ENCODE peak calls at places on chromosomes 4 and X, in nine cellular contexts. V, Y, N, J, T, A, D, M and L are unnamed samples.

GRCh38 chr4:86630629-86631028 is 36.5 kb downstream of the PTPN13 start:
- DNase-seq in V (no peak), Y (no peak), N (no peak), J (no peak), T (no peak), A (no peak), D (no peak), M (no peak), L (no peak)

GRCh38 chrX:70452143-70452733 is 7.6 kb downstream of the DLG3 start:
- DNase-seq in V (peak), Y (peak), N (no peak), J (peak), T (peak), A (peak), D (peak), M (peak), L (peak)

GRCh38 chr4:18439306-18439705 is 417.8 kb upstream of the LCORL start:
- DNase-seq in V (no peak), Y (no peak), N (no peak), J (no peak), T (no peak), A (no peak), D (no peak), M (no peak), L (no peak)

GRCh38 chr4:85776091-85776490 is 301.1 kb downstream of the ARHGAP24 start:
- DNase-seq in V (no peak), Y (peak), N (peak), J (no peak), T (no peak), A (no peak), D (no peak), M (no peak), L (peak)

GRCh38 chr4:105765690-105766407 is 57.3 kb downstream of the GSTCD start:
- DNase-seq in V (no peak), Y (no peak), N (peak), J (no peak), T (peak), A (no peak), D (no peak), M (no peak), L (peak)

GRCh38 chr4:48030470-48030869 is 13.9 kb downstream of the NIPAL1 start:
- DNase-seq in V (no peak), Y (no peak), N (no peak), J (no peak), T (no peak), A (no peak), D (no peak), M (no peak), L (peak)

GRCh38 chrX:111170017-111170416 is 74.0 kb downstream of the PAK3 start:
- DNase-seq in V (no peak), Y (no peak), N (peak), J (no peak), T (no peak), A (no peak), D (no peak), M (no peak), L (no peak)

GRCh38 chrX:122703762-122704161 is 480.3 kb upstream of the GRIA3 start:
- DNase-seq in V (no peak), Y (no peak), N (peak), J (no peak), T (peak), A (no peak), D (no peak), M (no peak), L (peak)

GRCh38 chr4:186137193-186137792 is 32.8 kb downstream of the FAM149A start:
- DNase-seq in V (no peak), Y (peak), N (peak), J (peak), T (peak), A (no peak), D (no peak), M (no peak), L (peak)

GRCh38 chr4:8723222-8723980 is 130.8 kb downstream of the CPZ start:
- DNase-seq in V (no peak), Y (no peak), N (no peak), J (no peak), T (no peak), A (peak), D (no peak), M (peak), L (no peak)

GRCh38 chr4:88522702-88523324 is 763 bp downstream of the PYURF start:
- DNase-seq in V (peak), Y (peak), N (peak), J (peak), T (peak), A (peak), D (peak), M (peak), L (peak)

GRCh38 chr4:148442830-148443549 is 776 bp upstream of the NR3C2 start:
- DNase-seq in V (no peak), Y (peak), N (no peak), J (no peak), T (no peak), A (no peak), D (peak), M (peak), L (peak)

GRCh38 chrX:71859637-71860036 is 51.0 kb upstream of the NHSL2 start:
- DNase-seq in V (no peak), Y (peak), N (peak), J (peak), T (peak), A (no peak), D (no peak), M (no peak), L (peak)

GRCh38 chr4:110510955-110511544 is 35.1 kb downstream of the ENPEP start:
- DNase-seq in V (peak), Y (peak), N (peak), J (peak), T (peak), A (no peak), D (no peak), M (no peak), L (peak)

GRCh38 chr4:131091896-131092295 is 1995.9 kb downstream of the C4orf33 start:
- DNase-seq in V (no peak), Y (peak), N (peak), J (peak), T (peak), A (no peak), D (no peak), M (no peak), L (peak)

GRCh38 chr4:3750334-3750733 is 15.9 kb upstream of the ADRA2C start:
- DNase-seq in V (no peak), Y (no peak), N (no peak), J (no peak), T (no peak), A (no peak), D (no peak), M (no peak), L (no peak)

GRCh38 chrX:40177942-40178715 is 80.4 kb upstream of the BCOR start:
- DNase-seq in V (no peak), Y (no peak), N (no peak), J (no peak), T (no peak), A (no peak), D (no peak), M (no peak), L (no peak)

GRCh38 chrX:119093991-119094741 is 21.4 kb downstream of the CT47C1 start:
- DNase-seq in V (no peak), Y (no peak), N (peak), J (no peak), T (peak), A (no peak), D (no peak), M (no peak), L (no peak)

GRCh38 chr4:56424697-56425514 is 10.5 kb downstream of the PPAT start:
- DNase-seq in V (peak), Y (peak), N (peak), J (peak), T (peak), A (no peak), D (peak), M (no peak), L (peak)

GRCh38 chr4:128310266-128310697 is 22.7 kb upstream of the PGRMC2 start:
- DNase-seq in V (no peak), Y (peak), N (no peak), J (no peak), T (peak), A (peak), D (no peak), M (no peak), L (peak)

GRCh38 chr4:98558770-98559169 is 99.6 kb downstream of the TSPAN5 start:
- DNase-seq in V (no peak), Y (no peak), N (no peak), J (no peak), T (no peak), A (no peak), D (no peak), M (no peak), L (no peak)

GRCh38 chr4:41135761-41136160 is 78.6 kb downstream of the APBB2 start:
- DNase-seq in V (no peak), Y (no peak), N (no peak), J (peak), T (no peak), A (no peak), D (no peak), M (no peak), L (no peak)

GRCh38 chr4:139177888-139178609 is 1.0 kb upstream of the ELF2 start:
- DNase-seq in V (peak), Y (peak), N (peak), J (peak), T (peak), A (peak), D (peak), M (peak), L (peak)

GRCh38 chr4:149347139-149347538 is 468.5 kb downstream of the IQCM start:
- DNase-seq in V (no peak), Y (no peak), N (no peak), J (no peak), T (no peak), A (no peak), D (no peak), M (no peak), L (peak)

GRCh38 chrX:41118156-41118555 is 32.9 kb downstream of the USP9X start:
- DNase-seq in V (no peak), Y (no peak), N (no peak), J (peak), T (no peak), A (no peak), D (no peak), M (no peak), L (no peak)

GRCh38 chrX:123976671-123977316 is 15.3 kb downstream of the STAG2 start:
- DNase-seq in V (no peak), Y (no peak), N (peak), J (no peak), T (peak), A (no peak), D (no peak), M (no peak), L (peak)

GRCh38 chr4:56389558-56389957 is 2.3 kb upstream of the AASDH start:
- DNase-seq in V (no peak), Y (no peak), N (no peak), J (peak), T (no peak), A (no peak), D (no peak), M (no peak), L (no peak)

DNA sequence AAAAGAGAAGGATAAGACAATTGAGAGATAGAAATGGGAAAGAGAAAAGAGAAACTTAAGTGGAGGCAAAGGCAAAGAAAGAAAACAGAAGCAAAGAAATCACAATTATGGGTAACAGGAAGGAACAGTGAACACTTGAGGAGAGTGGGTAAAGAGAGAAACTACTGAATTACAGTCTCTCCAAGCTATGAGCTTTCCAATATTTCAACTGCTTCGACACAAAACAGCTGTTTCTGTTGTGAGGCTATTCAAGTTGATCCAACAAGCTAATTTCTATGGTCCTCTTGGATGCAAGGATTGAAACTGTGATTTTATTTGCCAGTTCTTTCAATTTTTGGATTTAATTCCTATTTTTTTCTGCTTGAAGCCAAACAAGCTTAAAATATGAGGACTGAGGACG is 80.5 kb upstream of the ADGRA3 start:
- DNase-seq in V (no peak), Y (no peak), N (no peak), J (no peak), T (no peak), A (no peak), D (no peak), M (no peak), L (no peak)
- TF ChIP-seq CTCF in V (no peak), Y (no peak), N (no peak), J (no peak), T (no peak), A (no peak), D (no peak), M (no peak), L (no peak)

DNA sequence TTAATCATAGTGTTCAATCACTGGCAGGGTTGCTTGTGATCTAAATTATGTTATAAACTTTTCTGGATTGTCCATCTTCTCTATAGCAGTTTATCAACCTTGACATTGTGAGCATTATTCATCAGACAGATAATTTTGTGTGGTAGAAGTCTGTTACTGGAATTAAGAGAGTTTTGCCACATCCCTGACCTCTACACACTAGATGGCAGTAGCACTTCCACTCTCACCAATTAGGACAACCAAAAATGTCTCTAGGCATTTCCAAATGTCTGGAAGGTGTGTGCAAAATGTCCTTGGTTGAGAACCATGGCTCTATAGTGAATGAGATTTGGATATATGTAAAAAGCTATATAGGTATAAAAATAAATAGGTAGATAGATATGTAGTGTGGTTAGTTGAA is 324.1 kb upstream of the FAM47C start:
- DNase-seq in V (no peak), Y (no peak), N (no peak), J (no peak), T (no peak), A (no peak), D (no peak), M (no peak), L (no peak)
- TF ChIP-seq CTCF in V (no peak), Y (no peak), N (no peak), J (no peak), T (no peak), A (no peak), D (no peak), M (no peak), L (no peak)

GRCh38 chr4:152778656-152779512 is 646 bp downstream of the TIGD4 start:
- DNase-seq in V (peak), Y (no peak), N (peak), J (peak), T (no peak), A (no peak), D (peak), M (peak), L (peak)
- TF ChIP-seq CTCF in V (no peak), Y (no peak), N (no peak), J (no peak), T (no peak), A (no peak), D (no peak), M (no peak), L (no peak)

DNA sequence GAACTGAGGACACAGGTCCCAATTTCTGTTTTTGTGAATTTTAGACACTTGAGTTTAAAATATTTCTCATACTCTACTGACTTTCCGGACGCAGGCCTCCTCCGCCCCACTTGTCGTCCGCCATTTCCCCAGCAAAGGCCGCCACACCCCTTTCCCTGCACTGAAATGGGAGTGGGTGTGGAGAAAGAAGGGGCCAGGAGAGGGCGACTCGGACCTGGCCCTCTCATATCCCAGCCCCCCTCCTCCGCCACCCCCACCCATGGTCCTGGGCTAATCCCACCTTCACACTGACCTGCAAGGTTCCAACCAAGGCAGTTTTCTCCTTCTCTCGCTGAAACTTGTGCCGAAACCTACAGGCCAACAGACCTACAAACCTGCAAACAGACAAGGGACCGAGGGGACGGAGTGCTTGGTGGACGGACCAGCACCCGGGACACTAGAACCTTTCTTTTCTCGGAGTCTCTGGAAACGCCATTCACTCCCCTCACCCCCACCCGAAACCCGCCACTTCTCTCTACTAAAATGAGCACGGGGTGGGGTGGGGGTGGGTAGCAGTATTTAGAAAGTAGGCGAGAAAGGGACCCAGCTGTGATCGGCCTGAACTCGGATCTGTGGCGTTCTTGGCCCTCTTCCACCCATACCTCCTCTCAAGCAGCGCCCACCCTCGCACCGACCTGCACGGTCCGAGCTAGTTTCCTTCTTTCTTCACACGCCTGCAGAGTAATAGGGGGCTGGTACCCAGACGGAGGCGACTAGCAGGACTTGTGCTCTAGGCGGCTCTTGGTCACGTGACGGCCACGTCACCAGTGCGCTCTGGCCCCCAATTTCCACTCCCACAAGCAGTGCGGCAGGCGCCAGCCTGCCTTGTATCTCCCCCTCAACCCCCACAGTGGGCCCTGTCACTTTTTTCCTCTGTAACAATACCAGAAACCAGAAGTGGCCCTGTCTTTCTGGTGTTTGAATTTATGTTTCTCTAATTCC is at the start of gene ARMCX6:
- DNase-seq in V (peak), Y (peak), N (peak), J (peak), T (peak), A (peak), D (peak), M (peak), L (peak)
- TF ChIP-seq CTCF in V (peak), Y (peak), N (peak), J (peak), T (peak), A (peak), D (no peak), M (no peak), L (peak)